ENCODE peak calls at places on chromosomes 13 and 19, in ten cellular contexts. One of them, this sample, is unnamed.

GRCh38 chr13:97224544-97225324 is 2.6 kb downstream of the MBNL2 start:
- DNase-seq in AG09309: no peak
- DNase-seq in brain microvascular endothelial cell: peak; percentile 69
- DNase-seq in tibial nerve: no peak
- DNase-seq in fibroblast of lung: peak; percentile 51
- DNase-seq in cardiac muscle cell: no peak
- DNase-seq in heart right ventricle: no peak
- DNase-seq in stomach: peak; percentile 70
- DNase-seq in body of pancreas: peak; percentile 84
- DNase-seq in breast epithelium: peak; percentile 62
- DNase-seq in this sample: peak; percentile 68

GRCh38 chr13:114146629-114147028 is 14.2 kb upstream of the RASA3 start:
- DNase-seq in AG09309: no peak
- DNase-seq in brain microvascular endothelial cell: no peak
- DNase-seq in tibial nerve: no peak
- DNase-seq in fibroblast of lung: no peak
- DNase-seq in cardiac muscle cell: peak; percentile 45
- DNase-seq in heart right ventricle: no peak
- DNase-seq in stomach: no peak
- DNase-seq in body of pancreas: peak; percentile 9
- DNase-seq in breast epithelium: no peak
- DNase-seq in this sample: no peak

GRCh38 chr19:7662657-7663056 is 6.2 kb upstream of the RETN start:
- DNase-seq in AG09309: no peak
- DNase-seq in brain microvascular endothelial cell: no peak
- DNase-seq in tibial nerve: no peak
- DNase-seq in fibroblast of lung: no peak
- DNase-seq in cardiac muscle cell: no peak
- DNase-seq in heart right ventricle: no peak
- DNase-seq in stomach: no peak
- DNase-seq in body of pancreas: no peak
- DNase-seq in breast epithelium: no peak
- DNase-seq in this sample: no peak

GRCh38 chr13:43127827-43128226 is 104.4 kb downstream of the DNAJC15 start:
- DNase-seq in AG09309: no peak
- DNase-seq in brain microvascular endothelial cell: peak; percentile 16
- DNase-seq in tibial nerve: no peak
- DNase-seq in fibroblast of lung: no peak
- DNase-seq in cardiac muscle cell: no peak
- DNase-seq in heart right ventricle: no peak
- DNase-seq in stomach: no peak
- DNase-seq in body of pancreas: no peak
- DNase-seq in breast epithelium: no peak
- DNase-seq in this sample: no peak

GRCh38 chr19:494171-495046 is 1.9 kb upstream of the MADCAM1 start:
- DNase-seq in AG09309: no peak
- DNase-seq in brain microvascular endothelial cell: no peak
- DNase-seq in tibial nerve: no peak
- DNase-seq in fibroblast of lung: no peak
- DNase-seq in cardiac muscle cell: no peak
- DNase-seq in heart right ventricle: peak; percentile 16
- DNase-seq in stomach: no peak
- DNase-seq in body of pancreas: no peak
- DNase-seq in breast epithelium: no peak
- DNase-seq in this sample: no peak

GRCh38 chr19:19655051-19655594 is 8.4 kb downstream of the ATP13A1 start:
- DNase-seq in AG09309: no peak
- DNase-seq in brain microvascular endothelial cell: no peak
- DNase-seq in tibial nerve: no peak
- DNase-seq in fibroblast of lung: no peak
- DNase-seq in cardiac muscle cell: no peak
- DNase-seq in heart right ventricle: no peak
- DNase-seq in stomach: no peak
- DNase-seq in body of pancreas: no peak
- DNase-seq in breast epithelium: no peak
- DNase-seq in this sample: no peak

GRCh38 chr19:3533563-3534216 is 5.3 kb upstream of the TEKTIP1 start:
- DNase-seq in AG09309: no peak
- DNase-seq in brain microvascular endothelial cell: no peak
- DNase-seq in tibial nerve: no peak
- DNase-seq in fibroblast of lung: no peak
- DNase-seq in cardiac muscle cell: no peak
- DNase-seq in heart right ventricle: no peak
- DNase-seq in stomach: no peak
- DNase-seq in body of pancreas: no peak
- DNase-seq in breast epithelium: no peak
- DNase-seq in this sample: no peak

GRCh38 chr13:24931450-24932217 is 164.3 kb upstream of the PABPC3 start:
- DNase-seq in AG09309: no peak
- DNase-seq in brain microvascular endothelial cell: no peak
- DNase-seq in tibial nerve: no peak
- DNase-seq in fibroblast of lung: no peak
- DNase-seq in cardiac muscle cell: peak; percentile 3
- DNase-seq in heart right ventricle: no peak
- DNase-seq in stomach: no peak
- DNase-seq in body of pancreas: no peak
- DNase-seq in breast epithelium: no peak
- DNase-seq in this sample: no peak

GRCh38 chr19:5273782-5274181 is 66.8 kb downstream of the PTPRS start:
- DNase-seq in AG09309: no peak
- DNase-seq in brain microvascular endothelial cell: no peak
- DNase-seq in tibial nerve: no peak
- DNase-seq in fibroblast of lung: no peak
- DNase-seq in cardiac muscle cell: no peak
- DNase-seq in heart right ventricle: no peak
- DNase-seq in stomach: no peak
- DNase-seq in body of pancreas: no peak
- DNase-seq in breast epithelium: no peak
- DNase-seq in this sample: no peak

GRCh38 chr19:13069415-13070369 is 33.0 kb downstream of the LYL1 start:
- DNase-seq in AG09309: no peak
- DNase-seq in brain microvascular endothelial cell: no peak
- DNase-seq in tibial nerve: no peak
- DNase-seq in fibroblast of lung: peak; percentile 37
- DNase-seq in cardiac muscle cell: no peak
- DNase-seq in heart right ventricle: no peak
- DNase-seq in stomach: no peak
- DNase-seq in body of pancreas: no peak
- DNase-seq in breast epithelium: no peak
- DNase-seq in this sample: no peak

GRCh38 chr19:44621367-44621766 is 8.0 kb downstream of the IGSF23 start:
- DNase-seq in AG09309: no peak
- DNase-seq in brain microvascular endothelial cell: no peak
- DNase-seq in tibial nerve: no peak
- DNase-seq in fibroblast of lung: no peak
- DNase-seq in cardiac muscle cell: no peak
- DNase-seq in heart right ventricle: no peak
- DNase-seq in stomach: no peak
- DNase-seq in body of pancreas: no peak
- DNase-seq in breast epithelium: no peak
- DNase-seq in this sample: no peak

GRCh38 chr13:105552078-105552477 is 983.4 kb downstream of the EFNB2 start:
- DNase-seq in AG09309: no peak
- DNase-seq in brain microvascular endothelial cell: no peak
- DNase-seq in tibial nerve: no peak
- DNase-seq in fibroblast of lung: peak; percentile 3
- DNase-seq in cardiac muscle cell: no peak
- DNase-seq in heart right ventricle: no peak
- DNase-seq in stomach: no peak
- DNase-seq in body of pancreas: no peak
- DNase-seq in breast epithelium: no peak
- DNase-seq in this sample: no peak

GRCh38 chr13:38372818-38373217 is 23.2 kb downstream of the UFM1 start:
- DNase-seq in AG09309: no peak
- DNase-seq in brain microvascular endothelial cell: no peak
- DNase-seq in tibial nerve: no peak
- DNase-seq in fibroblast of lung: no peak
- DNase-seq in cardiac muscle cell: no peak
- DNase-seq in heart right ventricle: no peak
- DNase-seq in stomach: no peak
- DNase-seq in body of pancreas: no peak
- DNase-seq in breast epithelium: peak; percentile 63
- DNase-seq in this sample: no peak

GRCh38 chr13:103883152-103883551 is 816.9 kb upstream of the SLC10A2 start:
- DNase-seq in AG09309: peak; percentile 46
- DNase-seq in brain microvascular endothelial cell: peak; percentile 99
- DNase-seq in tibial nerve: peak; percentile 83
- DNase-seq in fibroblast of lung: peak; percentile 96
- DNase-seq in cardiac muscle cell: peak; percentile 84
- DNase-seq in heart right ventricle: peak; percentile 77
- DNase-seq in stomach: peak; percentile 68
- DNase-seq in body of pancreas: peak; percentile 82
- DNase-seq in breast epithelium: peak; percentile 87
- DNase-seq in this sample: peak; percentile 82

GRCh38 chr13:110233181-110233641 is 73.7 kb downstream of the COL4A1 start:
- DNase-seq in AG09309: peak; percentile 47
- DNase-seq in brain microvascular endothelial cell: peak; percentile 87
- DNase-seq in tibial nerve: peak; percentile 75
- DNase-seq in fibroblast of lung: peak; percentile 65
- DNase-seq in cardiac muscle cell: no peak
- DNase-seq in heart right ventricle: peak; percentile 29
- DNase-seq in stomach: no peak
- DNase-seq in body of pancreas: no peak
- DNase-seq in breast epithelium: no peak
- DNase-seq in this sample: peak; percentile 92

GRCh38 chr19:32519023-32519422 is 62.0 kb upstream of the PDCD5 start:
- DNase-seq in AG09309: no peak
- DNase-seq in brain microvascular endothelial cell: no peak
- DNase-seq in tibial nerve: no peak
- DNase-seq in fibroblast of lung: no peak
- DNase-seq in cardiac muscle cell: no peak
- DNase-seq in heart right ventricle: no peak
- DNase-seq in stomach: no peak
- DNase-seq in body of pancreas: no peak
- DNase-seq in breast epithelium: no peak
- DNase-seq in this sample: no peak

GRCh38 chr13:106472621-106473020 is 62.8 kb downstream of the EFNB2 start:
- DNase-seq in AG09309: no peak
- DNase-seq in brain microvascular endothelial cell: no peak
- DNase-seq in tibial nerve: no peak
- DNase-seq in fibroblast of lung: no peak
- DNase-seq in cardiac muscle cell: no peak
- DNase-seq in heart right ventricle: no peak
- DNase-seq in stomach: no peak
- DNase-seq in body of pancreas: no peak
- DNase-seq in breast epithelium: no peak
- DNase-seq in this sample: no peak

DNA sequence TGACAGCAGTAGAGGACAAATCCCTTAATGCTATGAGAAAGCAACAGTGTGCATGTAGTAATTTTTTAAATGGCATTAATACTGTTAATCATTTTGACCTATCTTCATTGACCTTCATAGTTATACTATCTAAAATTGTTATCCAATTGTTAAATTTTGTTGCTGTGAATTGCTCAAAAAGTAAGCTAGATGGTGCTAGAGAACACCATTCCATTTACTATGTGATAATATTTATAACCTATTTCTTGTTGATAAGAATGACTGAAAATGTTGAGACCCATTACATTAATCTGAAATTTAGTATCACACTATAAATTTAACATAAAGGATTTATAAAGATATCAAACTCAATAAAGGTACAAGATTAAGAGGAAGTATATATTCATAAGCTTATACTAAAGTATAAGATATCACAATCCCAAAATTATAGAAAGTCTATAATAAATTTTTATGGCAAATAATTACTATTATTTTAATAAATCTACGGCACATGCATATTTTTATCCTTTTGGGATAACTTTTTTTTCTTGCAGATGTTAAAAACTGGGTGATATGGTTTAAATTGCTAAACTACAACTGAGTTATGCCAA is 1573.3 kb downstream of the PCDH9 start:
- DNase-seq in AG09309: no peak
- DNase-seq in brain microvascular endothelial cell: no peak
- DNase-seq in tibial nerve: no peak
- DNase-seq in fibroblast of lung: peak; percentile 12
- DNase-seq in cardiac muscle cell: no peak
- DNase-seq in heart right ventricle: no peak
- DNase-seq in stomach: no peak
- DNase-seq in body of pancreas: no peak
- DNase-seq in breast epithelium: no peak
- DNase-seq in this sample: peak; percentile 8
- TF ChIP-seq CTCF in AG09309: peak; percentile 54
- TF ChIP-seq CTCF in brain microvascular endothelial cell: peak; percentile 37
- TF ChIP-seq CTCF in tibial nerve: peak; percentile 21
- TF ChIP-seq CTCF in fibroblast of lung: peak; percentile 9
- TF ChIP-seq CTCF in cardiac muscle cell: peak; percentile 67
- TF ChIP-seq CTCF in heart right ventricle: peak; percentile 39
- TF ChIP-seq CTCF in stomach: no peak
- TF ChIP-seq CTCF in body of pancreas: peak; percentile 7
- TF ChIP-seq CTCF in breast epithelium: peak; percentile 22
- TF ChIP-seq CTCF in this sample: peak; percentile 69

DNA sequence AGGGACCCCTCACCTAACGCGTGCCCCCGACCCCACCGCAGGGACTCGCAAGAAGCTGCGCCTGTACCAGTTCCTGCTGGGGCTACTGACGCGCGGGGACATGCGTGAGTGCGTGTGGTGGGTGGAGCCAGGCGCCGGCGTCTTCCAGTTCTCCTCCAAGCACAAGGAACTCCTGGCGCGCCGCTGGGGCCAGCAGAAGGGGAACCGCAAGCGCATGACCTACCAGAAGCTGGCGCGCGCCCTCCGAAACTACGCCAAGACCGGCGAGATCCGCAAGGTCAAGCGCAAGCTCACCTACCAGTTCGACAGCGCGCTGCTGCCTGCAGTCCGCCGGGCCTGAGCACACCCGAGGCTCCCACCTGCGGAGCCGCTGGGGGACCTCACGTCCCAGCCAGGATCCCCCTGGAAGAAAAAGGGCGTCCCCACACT is 4.7 kb upstream of the MYBPC2 start:
- DNase-seq in AG09309: no peak
- DNase-seq in brain microvascular endothelial cell: peak; percentile 73
- DNase-seq in tibial nerve: peak; percentile 62
- DNase-seq in fibroblast of lung: peak; percentile 76
- DNase-seq in cardiac muscle cell: peak; percentile 34
- DNase-seq in heart right ventricle: peak; percentile 85
- DNase-seq in stomach: peak; percentile 92
- DNase-seq in body of pancreas: peak; percentile 81
- DNase-seq in breast epithelium: peak; percentile 89
- DNase-seq in this sample: peak; percentile 69
- H3K4me3 ChIP-seq in AG09309: peak overlapping the region; percentile 19
- H3K4me3 ChIP-seq in brain microvascular endothelial cell: peak overlapping the region; percentile 24
- H3K4me3 ChIP-seq in tibial nerve: peak overlapping the region; percentile 6
- H3K4me3 ChIP-seq in fibroblast of lung: no peak overlapping the region
- H3K4me3 ChIP-seq in cardiac muscle cell: no peak overlapping the region
- H3K4me3 ChIP-seq in heart right ventricle: peak overlapping the region; percentile 34
- H3K4me3 ChIP-seq in stomach: peak overlapping the region; percentile 23
- H3K4me3 ChIP-seq in body of pancreas: no peak overlapping the region
- H3K4me3 ChIP-seq in breast epithelium: peak overlapping the region; percentile 39
- H3K4me3 ChIP-seq in this sample: peak overlapping the region; percentile 29

GRCh38 chr13:75812751-75813181 is 176.6 kb downstream of the LMO7 start:
- DNase-seq in AG09309: no peak
- DNase-seq in brain microvascular endothelial cell: peak; percentile 29
- DNase-seq in tibial nerve: no peak
- DNase-seq in fibroblast of lung: peak; percentile 33
- DNase-seq in cardiac muscle cell: no peak
- DNase-seq in heart right ventricle: no peak
- DNase-seq in stomach: peak; percentile 38
- DNase-seq in body of pancreas: peak; percentile 16
- DNase-seq in breast epithelium: no peak
- DNase-seq in this sample: no peak
- TF ChIP-seq CTCF in AG09309: no peak
- TF ChIP-seq CTCF in brain microvascular endothelial cell: no peak
- TF ChIP-seq CTCF in tibial nerve: no peak
- TF ChIP-seq CTCF in fibroblast of lung: no peak
- TF ChIP-seq CTCF in cardiac muscle cell: no peak
- TF ChIP-seq CTCF in heart right ventricle: no peak
- TF ChIP-seq CTCF in stomach: no peak
- TF ChIP-seq CTCF in body of pancreas: no peak
- TF ChIP-seq CTCF in breast epithelium: no peak
- TF ChIP-seq CTCF in this sample: no peak

GRCh38 chr19:41449865-41450178 is 6.9 kb downstream of the ERICH4 start:
- DNase-seq in AG09309: no peak
- DNase-seq in brain microvascular endothelial cell: no peak
- DNase-seq in tibial nerve: no peak
- DNase-seq in fibroblast of lung: no peak
- DNase-seq in cardiac muscle cell: no peak
- DNase-seq in heart right ventricle: no peak
- DNase-seq in stomach: no peak
- DNase-seq in body of pancreas: no peak
- DNase-seq in breast epithelium: no peak
- DNase-seq in this sample: no peak
- H3K4me3 ChIP-seq in AG09309: no peak overlapping the region
- H3K4me3 ChIP-seq in brain microvascular endothelial cell: no peak overlapping the region
- H3K4me3 ChIP-seq in tibial nerve: no peak overlapping the region
- H3K4me3 ChIP-seq in fibroblast of lung: no peak overlapping the region
- H3K4me3 ChIP-seq in cardiac muscle cell: no peak overlapping the region
- H3K4me3 ChIP-seq in heart right ventricle: no peak overlapping the region
- H3K4me3 ChIP-seq in stomach: no peak overlapping the region
- H3K4me3 ChIP-seq in body of pancreas: no peak overlapping the region
- H3K4me3 ChIP-seq in breast epithelium: no peak overlapping the region
- H3K4me3 ChIP-seq in this sample: no peak overlapping the region